ENCODE peak calls at places on chromosomes 12 and 14, in seven cellular contexts. L is GM12865, J is mesothelial cell of epicardium, V is breast epithelium, N is RCC 7860, Z is EL, Q is HEK293T. E is an unnamed sample.

GRCh38 chr12:11719678-11720099 is 70.2 kb downstream of the ETV6 start:
- DNase-seq in N (peak), V (no peak), L (no peak), Z (peak), J (no peak), Q (no peak), E (no peak)

GRCh38 chr12:106149096-106149784 is 10.5 kb upstream of the NUAK1 start:
- DNase-seq in L (no peak), J (no peak), V (no peak), Z (peak), Q (no peak), N (no peak), E (no peak)

GRCh38 chr12:64672925-64673409 is 62.7 kb downstream of the RASSF3 start:
- DNase-seq in J (peak), Q (no peak), V (no peak), Z (peak), N (no peak), L (no peak), E (no peak)

GRCh38 chr14:73457935-73458218 is 469 bp downstream of the NUMB start:
- DNase-seq in V (peak), Z (no peak), L (no peak), J (peak), N (no peak), Q (no peak), E (no peak)

GRCh38 chr12:104958946-104959841 is 1.1 kb upstream of the SLC41A2 start:
- DNase-seq in N (peak), Q (no peak), L (no peak), J (no peak), V (no peak), Z (peak), E (no peak)

GRCh38 chr14:101072531-101072930 is 169.0 kb upstream of the RTL1 start:
- DNase-seq in L (no peak), Q (no peak), V (peak), Z (peak), N (no peak), J (no peak), E (no peak)

GRCh38 chr14:93543766-93544165 is 113.0 kb downstream of the UNC79 start:
- DNase-seq in Q (peak), L (peak), N (no peak), V (no peak), Z (peak), J (no peak), E (no peak)

GRCh38 chr12:17215754-17216153 is 609.8 kb upstream of the LMO3 start:
- DNase-seq in Q (no peak), L (no peak), N (peak), J (no peak), V (no peak), Z (no peak), E (no peak)

GRCh38 chr14:39682563-39682962 is 250.3 kb upstream of the FBXO33 start:
- DNase-seq in Q (peak), L (no peak), V (no peak), J (no peak), N (no peak), Z (no peak), E (no peak)

GRCh38 chr14:40684328-40684727 is 922.3 kb upstream of the LRFN5 start:
- DNase-seq in L (no peak), N (no peak), Q (no peak), J (no peak), V (no peak), Z (no peak), E (no peak)

GRCh38 chr14:90715993-90716392 is 100.2 kb downstream of the TTC7B start:
- DNase-seq in Z (no peak), Q (no peak), L (no peak), N (no peak), V (no peak), J (no peak), E (no peak)

GRCh38 chr14:27845241-27845850 is 921.2 kb upstream of the FOXG1 start:
- DNase-seq in L (no peak), Z (no peak), V (peak), J (no peak), Q (no peak), N (no peak), E (no peak)

GRCh38 chr12:25394025-25394424 is 143.3 kb upstream of the KRAS start:
- DNase-seq in Z (no peak), Q (no peak), J (no peak), L (no peak), V (no peak), N (no peak), E (no peak)

GRCh38 chr14:58725226-58725625 is 87.5 kb downstream of the DACT1 start:
- DNase-seq in L (no peak), Z (no peak), N (no peak), J (no peak), Q (no peak), V (no peak), E (no peak)

GRCh38 chr12:4997939-4998338 is 45.7 kb upstream of the KCNA5 start:
- DNase-seq in N (peak), V (no peak), Q (no peak), J (no peak), Z (peak), L (no peak), E (no peak)

GRCh38 chr14:23567186-23568020 is at the start of gene AP1G2:
- DNase-seq in L (peak), Z (peak), N (peak), V (peak), Q (peak), J (peak), E (peak)

GRCh38 chr14:67426161-67426560 is 14.2 kb upstream of the PLEK2 start:
- DNase-seq in Q (no peak), J (no peak), Z (no peak), V (no peak), N (no peak), L (no peak), E (no peak)

GRCh38 chr14:22558221-22558913 is 30.7 kb downstream of the DAD1 start:
- DNase-seq in Z (no peak), N (no peak), Q (no peak), V (no peak), L (peak), J (no peak), E (no peak)

GRCh38 chr14:24332094-24332983 is 2.5 kb downstream of the ADCY4 start:
- DNase-seq in Z (peak), J (no peak), V (peak), Q (peak), L (peak), N (peak), E (peak)

GRCh38 chr14:103140316-103141109 is 17.3 kb downstream of the TNFAIP2 start:
- DNase-seq in L (peak), V (no peak), N (peak), Q (no peak), Z (no peak), J (no peak), E (no peak)

GRCh38 chr12:6052940-6053329 is 71.5 kb downstream of the VWF start:
- DNase-seq in N (no peak), L (no peak), Q (no peak), V (no peak), J (no peak), Z (peak), E (no peak)

GRCh38 chr12:6606331-6607131 is 648 bp downstream of the CHD4 start:
- DNase-seq in N (peak), Q (peak), V (peak), J (peak), L (peak), Z (peak), E (peak)

GRCh38 chr12:126247936-126248335 is 1182.7 kb downstream of the AACS start:
- DNase-seq in V (no peak), N (peak), Q (no peak), J (no peak), Z (no peak), L (no peak), E (no peak)

GRCh38 chr14:76698191-76698590 is 63.1 kb upstream of the VASH1 start:
- DNase-seq in Z (no peak), V (peak), Q (no peak), N (no peak), L (no peak), J (no peak), E (no peak)

GRCh38 chr14:66422019-66422946 is 63.9 kb upstream of the CCDC196 start:
- DNase-seq in Z (no peak), N (no peak), Q (no peak), V (no peak), J (no peak), L (no peak), E (no peak)

GRCh38 chr12:15472036-15472435 is 149.7 kb downstream of the PTPRO start:
- DNase-seq in V (no peak), N (no peak), Q (no peak), J (no peak), Z (no peak), L (no peak), E (no peak)

GRCh38 chr12:16526693-16527092 is 79.3 kb downstream of the LMO3 start:
- DNase-seq in J (no peak), Q (no peak), Z (peak), N (no peak), L (no peak), V (no peak), E (no peak)

GRCh38 chr12:30010071-30011052 is 226.6 kb upstream of the TMTC1 start:
- DNase-seq in L (no peak), N (no peak), Z (no peak), J (no peak), Q (no peak), V (no peak), E (no peak)